ENCODE peak calls at places on chromosomes 7 and 10, in six cellular contexts. E is A549, G is GM12878, V is K562, T is IMR-90, X is HepG2. Z is an unnamed sample.

GRCh38 chr10:18449631-18450030 is 201.8 kb downstream of the NSUN6 start:
- DNase-seq in E (no peak), G (no peak), V (no peak), T (no peak), X (no peak), Z (no peak)

GRCh38 chr10:47318706-47319105 is 3.5 kb upstream of the GDF2 start:
- DNase-seq in E (peak), G (no peak), V (no peak), T (no peak), X (peak), Z (no peak)

GRCh38 chr10:83432296-83433045 is 706.8 kb upstream of the GHITM start:
- DNase-seq in E (no peak), G (no peak), V (no peak), T (no peak), X (no peak), Z (no peak)

GRCh38 chr7:142383826-142384507 is 126.1 kb upstream of the PRSS58 start:
- DNase-seq in E (no peak), G (no peak), V (no peak), T (no peak), X (no peak), Z (no peak)

GRCh38 chr10:17210361-17210760 is 8.9 kb upstream of the TRDMT1 start:
- DNase-seq in E (no peak), G (no peak), V (no peak), T (peak), X (no peak), Z (no peak)

GRCh38 chr10:132273304-132273944 is 34.3 kb downstream of the STK32C start:
- DNase-seq in E (no peak), G (no peak), V (no peak), T (no peak), X (no peak), Z (no peak)

GRCh38 chr7:95886501-95887090 is 114.2 kb downstream of the DYNC1I1 start:
- DNase-seq in E (peak), G (no peak), V (no peak), T (peak), X (peak), Z (no peak)

GRCh38 chr10:35972275-35972674 is 330.2 kb upstream of the FZD8 start:
- DNase-seq in E (no peak), G (no peak), V (no peak), T (no peak), X (no peak), Z (no peak)

GRCh38 chr10:103795634-103796265 is 59.6 kb downstream of the SH3PXD2A start:
- DNase-seq in E (no peak), G (no peak), V (no peak), T (no peak), X (no peak), Z (no peak)

GRCh38 chr10:86194684-86195083 is 171.9 kb downstream of the GRID1 start:
- DNase-seq in E (no peak), G (no peak), V (no peak), T (no peak), X (no peak), Z (no peak)

GRCh38 chr10:116835658-116836057 is 13.6 kb upstream of the ENO4 start:
- DNase-seq in E (no peak), G (no peak), V (no peak), T (no peak), X (no peak), Z (no peak)

GRCh38 chr10:102767428-102768160 is 23.8 kb downstream of the WBP1L start:
- DNase-seq in E (no peak), G (no peak), V (no peak), T (no peak), X (no peak), Z (no peak)

GRCh38 chr7:90688826-90689225 is 92.7 kb downstream of the CDK14 start:
- DNase-seq in E (no peak), G (no peak), V (no peak), T (no peak), X (no peak), Z (no peak)

GRCh38 chr10:48289652-48290238 is 15.2 kb upstream of the FRMPD2 start:
- DNase-seq in E (peak), G (no peak), V (peak), T (peak), X (peak), Z (no peak)

GRCh38 chr10:13340626-13341370 is 7.3 kb downstream of the SEPHS1 start:
- DNase-seq in E (no peak), G (peak), V (no peak), T (no peak), X (no peak), Z (no peak)

GRCh38 chr7:101094791-101095375 is 9.6 kb downstream of the TRIM56 start:
- DNase-seq in E (peak), G (no peak), V (peak), T (peak), X (peak), Z (peak)

GRCh38 chr7:88500146-88500545 is 193.5 kb upstream of the STEAP4 start:
- DNase-seq in E (no peak), G (no peak), V (no peak), T (no peak), X (no peak), Z (no peak)

GRCh38 chr10:108755661-108756060 is 1167.7 kb downstream of the XPNPEP1 start:
- DNase-seq in E (no peak), G (no peak), V (no peak), T (no peak), X (no peak), Z (no peak)

GRCh38 chr10:1589257-1589656 is 148.1 kb downstream of the ADARB2 start:
- DNase-seq in E (no peak), G (no peak), V (no peak), T (no peak), X (no peak), Z (no peak)

GRCh38 chr10:127907411-127908105 is 655 bp downstream of the PTPRE start:
- DNase-seq in E (no peak), G (no peak), V (no peak), T (no peak), X (no peak), Z (no peak)

GRCh38 chr10:121418126-121418777 is 180.0 kb downstream of the FGFR2 start:
- DNase-seq in E (no peak), G (no peak), V (no peak), T (no peak), X (no peak), Z (no peak)

GRCh38 chr10:12909836-12910185 is 91.7 kb downstream of the CCDC3 start:
- DNase-seq in E (peak), G (no peak), V (no peak), T (peak), X (no peak), Z (no peak)

GRCh38 chr10:62766383-62766782 is 38.1 kb upstream of the ADO start:
- DNase-seq in E (no peak), G (no peak), V (no peak), T (no peak), X (no peak), Z (no peak)

GRCh38 chr10:62769574-62770242 is 34.8 kb upstream of the ADO start:
- DNase-seq in E (peak), G (no peak), V (peak), T (peak), X (no peak), Z (no peak)

GRCh38 chr10:62778125-62778524 is 26.4 kb upstream of the ADO start:
- DNase-seq in E (no peak), G (no peak), V (no peak), T (no peak), X (no peak), Z (no peak)

GRCh38 chr10:62772186-62772950 is 32.2 kb upstream of the ADO start:
- DNase-seq in E (no peak), G (no peak), V (no peak), T (peak), X (no peak), Z (no peak)
- TF ChIP-seq RFX5 in E (no peak), G (no peak), V (no peak), T (no peak), X (no peak), Z (no peak)

GRCh38 chr7:102471791-102472125 is 7.0 kb downstream of the POLR2J start:
- DNase-seq in E (no peak), G (no peak), V (no peak), T (no peak), X (no peak), Z (no peak)
- TF ChIP-seq POLR2A in E (no peak), G (no peak), V (no peak), T (no peak), X (no peak), Z (no peak)

GRCh38 chr10:43854042-43854441 is 205.4 kb upstream of the ZNF32 start:
- DNase-seq in E (no peak), G (no peak), V (no peak), T (peak), X (peak), Z (peak)
- TF ChIP-seq RFX5 in E (no peak), G (no peak), V (no peak), T (no peak), X (no peak), Z (no peak)

DNA sequence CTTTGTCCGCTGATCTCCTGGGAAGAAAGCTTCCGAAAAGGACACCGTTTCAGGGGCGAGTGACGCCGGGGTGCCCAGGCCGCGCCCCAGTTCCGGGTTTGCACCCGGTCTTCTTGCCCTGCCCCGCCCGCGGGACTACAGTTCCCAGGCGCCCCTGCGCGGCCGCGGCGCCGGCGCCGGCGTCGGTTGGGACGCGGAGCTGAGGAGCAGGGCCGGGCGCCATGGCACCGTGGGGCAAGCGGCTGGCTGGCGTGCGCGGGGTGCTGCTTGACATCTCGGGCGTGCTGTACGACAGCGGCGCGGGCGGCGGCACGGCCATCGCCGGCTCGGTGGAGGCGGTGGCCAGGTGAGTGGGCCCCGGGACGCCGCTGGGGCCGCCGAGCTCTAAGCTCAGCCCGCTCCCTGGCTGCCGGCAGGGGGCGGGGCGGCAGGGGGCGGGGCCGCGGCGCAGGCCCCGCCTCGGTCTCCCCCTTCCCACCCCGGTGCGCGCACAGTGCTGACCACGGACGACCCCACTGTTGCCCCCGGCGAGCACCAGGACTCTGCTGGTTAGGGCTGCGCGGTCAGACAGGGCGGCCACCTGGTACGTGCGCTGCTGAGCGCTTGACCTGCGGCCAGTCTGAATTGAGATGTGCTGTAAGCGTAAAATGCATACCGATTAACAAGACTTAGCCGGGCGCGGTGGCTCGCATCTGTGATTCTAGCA is at the start of gene LHPP:
- DNase-seq in E (peak), G (peak), V (peak), T (peak), X (peak), Z (no peak)
- TF ChIP-seq POLR2A in E (peak), G (peak), V (peak), T (no peak), X (no peak), Z (no peak)

DNA sequence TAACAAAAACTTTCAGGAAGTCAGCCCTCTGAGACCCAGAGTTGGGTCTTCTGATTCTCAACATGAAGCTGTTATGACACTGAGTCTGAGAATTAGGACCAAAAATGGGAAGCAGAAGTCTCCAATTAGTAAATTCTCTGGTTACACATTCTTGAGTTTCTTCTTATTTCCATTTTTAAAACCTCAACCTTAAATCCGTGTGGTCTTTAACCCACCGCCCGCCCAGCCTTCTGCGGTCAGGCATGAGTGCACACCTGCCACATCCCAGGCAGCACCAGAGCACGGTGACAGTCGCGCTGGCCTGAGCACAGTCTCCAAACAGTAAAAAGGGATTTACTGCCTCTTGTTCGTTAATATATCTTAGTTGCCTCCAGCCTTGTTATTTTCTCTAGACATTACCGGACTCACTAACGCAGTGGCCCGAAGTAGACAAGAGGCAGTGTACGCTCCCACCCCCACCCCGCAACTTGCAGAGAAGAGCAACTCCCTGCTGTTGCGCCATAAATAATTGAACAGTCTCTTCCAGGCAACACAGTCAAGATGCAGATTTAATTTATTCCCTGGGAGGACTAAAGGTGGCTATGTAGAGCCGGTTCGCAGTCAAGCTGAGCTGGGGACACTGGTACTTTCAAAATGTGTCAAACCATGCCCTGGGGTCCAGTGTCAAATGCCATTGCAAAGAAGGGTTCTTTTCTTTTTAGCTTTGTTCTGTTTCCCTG is 147.0 kb upstream of the CELF2 start:
- DNase-seq in E (no peak), G (peak), V (no peak), T (no peak), X (no peak), Z (no peak)
- TF ChIP-seq RFX5 in E (no peak), G (no peak), V (no peak), T (no peak), X (no peak), Z (no peak)

GRCh38 chr7:1058821-1059199 is 14.5 kb downstream of the GPR146 start:
- DNase-seq in E (no peak), G (no peak), V (no peak), T (peak), X (no peak), Z (no peak)

GRCh38 chr7:1061180-1061579 is 16.8 kb downstream of the GPR146 start:
- DNase-seq in E (no peak), G (no peak), V (no peak), T (no peak), X (no peak), Z (no peak)

GRCh38 chr7:1059200-1060091 is 15.1 kb downstream of the GPR146 start:
- DNase-seq in E (peak), G (peak), V (peak), T (no peak), X (no peak), Z (peak)

GRCh38 chr7:1062296-1063294 is 18.2 kb downstream of the GPR146 start:
- DNase-seq in E (no peak), G (peak), V (no peak), T (no peak), X (no peak), Z (no peak)

GRCh38 chr7:1060315-1061080 is 16.2 kb downstream of the GPR146 start:
- DNase-seq in E (no peak), G (no peak), V (peak), T (no peak), X (no peak), Z (no peak)
- TF ChIP-seq POLR2A in E (no peak), G (no peak), V (no peak), T (no peak), X (no peak), Z (no peak)

GRCh38 chr7:130897515-130898419 is 163.8 kb upstream of the KLF14 start:
- DNase-seq in E (no peak), G (peak), V (no peak), T (no peak), X (no peak), Z (no peak)

GRCh38 chr7:130900471-130901076 is 166.6 kb upstream of the KLF14 start:
- DNase-seq in E (no peak), G (no peak), V (no peak), T (no peak), X (no peak), Z (no peak)

GRCh38 chr7:130899071-130899451 is 165.1 kb upstream of the KLF14 start:
- DNase-seq in E (no peak), G (no peak), V (no peak), T (no peak), X (no peak), Z (no peak)

GRCh38 chr7:130901209-130901783 is 167.3 kb upstream of the KLF14 start:
- DNase-seq in E (peak), G (no peak), V (no peak), T (peak), X (no peak), Z (no peak)

GRCh38 chr7:130899638-130900401 is 165.8 kb upstream of the KLF14 start:
- DNase-seq in E (no peak), G (no peak), V (no peak), T (no peak), X (peak), Z (no peak)
- TF ChIP-seq RFX5 in E (no peak), G (no peak), V (no peak), T (no peak), X (no peak), Z (no peak)

DNA sequence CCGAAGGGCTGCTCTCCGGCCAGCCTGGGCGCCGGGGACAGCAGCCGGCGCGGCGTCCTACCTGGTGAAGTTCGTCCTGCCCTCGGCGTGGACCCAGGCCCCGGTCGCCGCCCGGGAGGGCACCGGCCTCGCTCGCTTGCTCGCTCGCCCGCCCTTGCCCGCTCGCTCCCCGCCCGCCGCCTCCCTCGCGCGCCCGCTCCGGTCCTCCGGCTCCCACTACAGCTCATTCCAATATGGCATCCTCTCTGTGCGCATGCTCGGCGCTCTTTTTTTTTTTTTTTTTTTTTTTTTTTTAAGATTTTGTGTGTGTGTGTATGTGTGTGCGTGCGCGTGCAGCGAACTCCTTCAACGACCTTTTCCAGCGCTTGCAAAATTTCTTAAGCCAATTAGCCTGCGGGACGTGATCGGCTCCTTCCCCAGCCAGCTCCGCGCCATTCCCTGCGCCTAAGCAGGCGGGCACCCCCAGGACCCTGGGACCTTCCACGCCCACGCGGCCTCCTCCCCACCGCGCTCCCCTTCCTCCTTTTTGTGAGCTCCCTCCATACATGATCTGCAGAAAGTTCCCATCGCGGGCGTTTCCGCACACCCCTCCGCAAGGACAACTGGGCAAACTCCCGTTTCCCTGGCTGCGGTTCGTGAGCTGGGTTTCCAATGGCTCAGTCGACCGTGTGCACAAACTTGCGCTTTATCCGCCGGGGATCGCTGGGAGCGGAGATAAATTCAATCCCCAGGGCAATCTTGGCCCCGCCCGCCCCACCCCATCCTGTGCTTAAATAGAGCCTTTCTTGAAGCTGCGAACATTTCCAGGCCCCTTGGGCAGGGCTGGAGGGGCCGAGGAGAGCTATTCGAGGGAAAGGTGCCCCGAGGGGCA is at the start of gene SFMBT2:
- DNase-seq in E (peak), G (no peak), V (peak), T (peak), X (no peak), Z (peak)
- TF ChIP-seq POLR2A in E (peak), G (no peak), V (no peak), T (no peak), X (no peak), Z (no peak)

GRCh38 chr10:77737608-77738007 is 100.0 kb upstream of the KCNMA1 start:
- DNase-seq in E (peak), G (no peak), V (no peak), T (peak), X (no peak), Z (no peak)
- TF ChIP-seq RFX5 in E (no peak), G (no peak), V (no peak), T (no peak), X (no peak), Z (no peak)

Z was measured in H1.